ENCODE peak calls at places on chromosome 3, in ten cellular contexts. C is lower lobe of right lung; M is CD14-positive monocyte; Y is uterus; D is foreskin fibroblast; B is NCI-H510A treated with DMSO at 0.1 percent for 48 hours; H is activated T-helper 1 cell treated with anti-CD3 and anti-CD28 coated beads, Interleukin-2, amount 50 U/mL, for 16 hours; A is activated gamma-delta T cell treated with Interleukin-2 at 50 U/mL for 16 hours; U is activated T-cell treated with anti-CD3 and anti-CD28 coated beads, Interleukin-2, amount 50 U/mL, for 72 hours; O is testis. R is an unnamed sample.
A peak's percentile ranks its signal among the peaks of the same experiment; 100 is the strongest.

GRCh38 chr3:141243295-141243707 is 11.7 kb downstream of the PXYLP1 start:
- DNase-seq in C (no peak), M (no peak), Y (no peak), D (no peak), B (no peak), H (peak; percentile 15), A (peak; percentile 66), U (peak; percentile 63), O (no peak), R (no peak)

GRCh38 chr3:49611714-49612113 is 57.4 kb downstream of the BSN start:
- DNase-seq in C (no peak), M (no peak), Y (no peak), D (no peak), B (no peak), H (no peak), A (no peak), U (no peak), O (no peak), R (no peak)

GRCh38 chr3:66144792-66145733 is 75.7 kb upstream of the SLC25A26 start:
- DNase-seq in C (no peak), M (no peak), Y (no peak), D (peak; percentile 21), B (no peak), H (no peak), A (no peak), U (no peak), O (no peak), R (no peak)

GRCh38 chr3:69770219-69770618 is 31.0 kb downstream of the MITF start:
- DNase-seq in C (no peak), M (no peak), Y (no peak), D (no peak), B (no peak), H (no peak), A (no peak), U (no peak), O (no peak), R (no peak)

GRCh38 chr3:108673988-108674661 is 83.1 kb downstream of the RETNLB start:
- DNase-seq in C (no peak), M (no peak), Y (no peak), D (no peak), B (no peak), H (no peak), A (no peak), U (no peak), O (no peak), R (no peak)

GRCh38 chr3:197173620-197174019 is 124.8 kb downstream of the DLG1 start:
- DNase-seq in C (no peak), M (no peak), Y (no peak), D (no peak), B (no peak), H (no peak), A (no peak), U (no peak), O (no peak), R (no peak)

GRCh38 chr3:44685128-44685800 is 27.2 kb upstream of the ZNF502 start:
- DNase-seq in C (peak; percentile 86), M (no peak), Y (peak; percentile 63), D (peak; percentile 81), B (peak; percentile 42), H (peak; percentile 11), A (peak; percentile 61), U (peak; percentile 73), O (peak; percentile 92), R (peak; percentile 75)

GRCh38 chr3:57206423-57206822 is 6.6 kb upstream of the HESX1 start:
- DNase-seq in C (no peak), M (no peak), Y (no peak), D (no peak), B (no peak), H (no peak), A (no peak), U (no peak), O (no peak), R (no peak)

GRCh38 chr3:50807266-50807665 is 132.5 kb downstream of the DOCK3 start:
- DNase-seq in C (no peak), M (no peak), Y (no peak), D (no peak), B (peak; percentile 54), H (no peak), A (no peak), U (no peak), O (no peak), R (no peak)